ENCODE peak calls at places on chromosomes 1 and 21, in six cellular contexts. J, Z, F, X, C and O are unnamed samples.

GRCh38 chr21:40049031-40049958 is 182.1 kb downstream of the PCP4 start:
- DNase-seq in J (peak), X (no peak), Z (peak), C (no peak), F (no peak), O (peak)

GRCh38 chr1:211330282-211330936 is 3.8 kb downstream of the TRAF5 start:
- DNase-seq in J (no peak), F (no peak), Z (no peak), C (no peak), X (no peak), O (no peak)

GRCh38 chr1:52503706-52504105 is 49.2 kb downstream of the TUT4 start:
- DNase-seq in C (no peak), X (no peak), F (no peak), J (no peak), Z (no peak), O (no peak)

GRCh38 chr1:152459596-152460528 is 45.8 kb upstream of the CRNN start:
- DNase-seq in F (peak), J (peak), C (peak), Z (peak), X (peak), O (peak)

GRCh38 chr1:247415423-247416361 is at the start of gene NLRP3:
- DNase-seq in X (no peak), C (peak), F (no peak), J (no peak), Z (no peak), O (peak)

GRCh38 chr1:113797472-113797871 is 14.8 kb downstream of the RSBN1 start:
- DNase-seq in F (no peak), J (no peak), X (no peak), C (no peak), Z (no peak), O (no peak)

GRCh38 chr1:16430598-16430997 is 6.6 kb downstream of the SPATA21 start:
- DNase-seq in X (peak), C (no peak), J (no peak), F (no peak), Z (no peak), O (no peak)

GRCh38 chr1:13725714-13726175 is 25.8 kb downstream of the PRDM2 start:
- DNase-seq in X (peak), Z (peak), C (peak), J (no peak), F (no peak), O (no peak)

GRCh38 chr1:169890761-169891538 is 2.7 kb downstream of the SCYL3 start:
- DNase-seq in Z (no peak), J (no peak), C (peak), X (no peak), F (no peak), O (no peak)

GRCh38 chr1:29501227-29501976 is 265.1 kb downstream of the PTPRU start:
- DNase-seq in X (no peak), Z (no peak), F (no peak), J (no peak), C (no peak), O (no peak)

GRCh38 chr1:93878501-93878888 is 511 bp downstream of the DNTTIP2 start:
- DNase-seq in F (no peak), Z (peak), J (no peak), C (peak), X (peak), O (no peak)

GRCh38 chr1:202127061-202127460 is 4.3 kb downstream of the GPR37L1 start:
- DNase-seq in F (no peak), J (no peak), X (no peak), Z (no peak), C (no peak), O (no peak)

GRCh38 chr1:48236716-48237470 is 14.4 kb downstream of the SLC5A9 start:
- DNase-seq in F (no peak), Z (peak), C (no peak), J (no peak), X (peak), O (peak)

GRCh38 chr1:30267856-30268255 is 455.5 kb downstream of the MATN1 start:
- DNase-seq in C (no peak), X (no peak), F (no peak), J (no peak), Z (no peak), O (no peak)

GRCh38 chr1:38685373-38685772 is 174.2 kb downstream of the RRAGC start:
- DNase-seq in X (no peak), J (no peak), Z (no peak), C (no peak), F (no peak), O (no peak)

GRCh38 chr1:18211764-18212163 is 104.2 kb downstream of the IGSF21 start:
- DNase-seq in C (no peak), Z (no peak), J (no peak), F (no peak), X (no peak), O (no peak)

GRCh38 chr1:67250051-67250653 is 57.5 kb upstream of the IL12RB2 start:
- DNase-seq in J (no peak), C (no peak), X (no peak), F (no peak), Z (no peak), O (no peak)

GRCh38 chr1:53420331-53420730 is 38.9 kb upstream of the DMRTB1 start:
- DNase-seq in C (no peak), X (no peak), F (no peak), J (no peak), Z (peak), O (no peak)

GRCh38 chr1:36908096-36908495 is 126.2 kb downstream of the GRIK3 start:
- DNase-seq in X (no peak), Z (no peak), F (no peak), J (no peak), C (no peak), O (no peak)

GRCh38 chr1:215181518-215181917 is 99.0 kb downstream of the KCNK2 start:
- DNase-seq in X (peak), Z (no peak), J (no peak), C (no peak), F (no peak), O (peak)

GRCh38 chr1:4010284-4010683 is 110.2 kb upstream of the C1orf174 start:
- DNase-seq in X (no peak), J (no peak), Z (no peak), C (no peak), F (no peak), O (no peak)

GRCh38 chr1:60569189-60569588 is 495.6 kb upstream of the C1orf87 start:
- DNase-seq in J (no peak), F (no peak), C (no peak), X (no peak), Z (no peak), O (peak)

GRCh38 chr1:53123462-53124129 is 18.8 kb downstream of the SLC1A7 start:
- DNase-seq in X (peak), F (peak), C (no peak), J (peak), Z (peak), O (no peak)

GRCh38 chr1:91552091-91552490 is 51.4 kb downstream of the CDC7 start:
- DNase-seq in Z (no peak), F (no peak), C (no peak), J (no peak), X (no peak), O (no peak)

GRCh38 chr1:93636712-93637111 is 44.9 kb downstream of the BCAR3 start:
- DNase-seq in F (no peak), C (no peak), J (no peak), X (no peak), Z (no peak), O (no peak)

GRCh38 chr1:26190373-26190987 is at the start of gene CATSPER4:
- DNase-seq in F (no peak), J (no peak), C (no peak), Z (peak), X (peak), O (no peak)

GRCh38 chr1:70205076-70205436 is 323 bp downstream of the LRRC40 start:
- DNase-seq in Z (no peak), C (no peak), J (no peak), F (no peak), X (no peak), O (no peak)

GRCh38 chr21:38760017-38760761 is 45.5 kb upstream of the ETS2 start:
- DNase-seq in C (no peak), X (peak), J (no peak), F (no peak), Z (peak), O (no peak)

GRCh38 chr1:161335796-161336195 is 21.6 kb downstream of the SDHC start:
- DNase-seq in J (no peak), F (no peak), Z (peak), C (no peak), X (peak), O (no peak)

GRCh38 chr1:216310776-216311175 is 112.5 kb downstream of the USH2A start:
- DNase-seq in Z (peak), X (peak), F (no peak), J (no peak), C (peak), O (peak)

GRCh38 chr1:58446368-58446767 is 100.2 kb downstream of the OMA1 start:
- DNase-seq in Z (no peak), X (no peak), C (peak), F (no peak), J (no peak), O (no peak)

GRCh38 chr1:207798847-207799246 is 47.0 kb downstream of the CD46 start:
- DNase-seq in F (no peak), X (no peak), J (no peak), C (no peak), Z (peak), O (no peak)

GRCh38 chr1:100851726-100852125 is 42.9 kb downstream of the EXTL2 start:
- DNase-seq in F (no peak), C (no peak), X (no peak), J (no peak), Z (peak), O (no peak)

DNA sequence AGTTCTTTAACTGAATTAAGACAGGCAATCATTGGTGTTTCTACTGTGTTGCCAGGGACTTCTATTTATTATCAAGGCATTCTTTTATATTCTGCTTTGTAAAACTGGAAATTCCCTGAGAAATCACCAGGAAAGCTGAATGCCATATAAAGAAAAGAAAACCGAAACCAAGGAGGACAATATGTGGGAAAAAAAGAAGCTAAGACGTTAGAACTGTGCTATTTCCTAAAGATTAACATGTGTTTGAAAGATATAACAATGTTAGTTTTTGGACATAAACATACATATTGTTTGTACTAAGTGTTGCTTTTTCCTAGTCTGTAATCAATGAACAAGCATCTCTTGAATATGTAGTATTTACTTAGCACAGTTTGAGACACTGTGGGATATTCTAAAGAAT is 47.2 kb downstream of the EXTL2 start:
- DNase-seq in Z (peak), F (no peak), X (peak), J (no peak), C (no peak), O (peak)
- H3K4me3 ChIP-seq in Z (peak), F (peak), X (peak), J (peak), C (no peak), O (peak)

GRCh38 chr1:112284796-112285195 is 111.2 kb upstream of the CTTNBP2NL start:
- DNase-seq in X (no peak), J (no peak), Z (no peak), F (no peak), C (no peak), O (peak)
- H3K4me3 ChIP-seq in X (no peak), J (no peak), Z (no peak), F (no peak), C (no peak), O (no peak)

GRCh38 chr21:45410151-45410864 is 5.3 kb downstream of the COL18A1 start:
- DNase-seq in Z (peak), C (no peak), J (no peak), F (no peak), X (no peak), O (no peak)

GRCh38 chr21:45410865-45411809 is 6.2 kb downstream of the COL18A1 start:
- DNase-seq in X (peak), Z (no peak), C (no peak), J (no peak), F (no peak), O (no peak)

GRCh38 chr21:45408271-45408791 is 3.4 kb downstream of the COL18A1 start:
- DNase-seq in F (no peak), Z (no peak), X (no peak), J (no peak), C (no peak), O (no peak)

GRCh38 chr21:45408811-45409261 is 3.9 kb downstream of the COL18A1 start:
- DNase-seq in J (no peak), C (no peak), Z (no peak), F (no peak), X (no peak), O (no peak)

GRCh38 chr21:45409466-45410150 is 4.6 kb downstream of the COL18A1 start:
- DNase-seq in C (no peak), Z (peak), F (no peak), J (no peak), X (no peak), O (no peak)
- H3K4me3 ChIP-seq in C (no peak), Z (no peak), F (no peak), J (no peak), X (no peak), O (peak)

GRCh38 chr1:166907763-166908162 is 31.7 kb upstream of the TADA1 start:
- DNase-seq in C (no peak), X (no peak), Z (no peak), J (no peak), F (no peak), O (no peak)

GRCh38 chr1:166907051-166907450 is 31.0 kb upstream of the TADA1 start:
- DNase-seq in F (no peak), Z (no peak), J (no peak), C (no peak), X (no peak), O (no peak)

GRCh38 chr1:166905930-166906329 is 29.9 kb upstream of the TADA1 start:
- DNase-seq in X (peak), Z (peak), J (no peak), C (no peak), F (no peak), O (peak)

GRCh38 chr1:166905136-166905535 is 29.1 kb upstream of the TADA1 start:
- DNase-seq in X (no peak), C (no peak), J (no peak), Z (peak), F (no peak), O (no peak)

DNA sequence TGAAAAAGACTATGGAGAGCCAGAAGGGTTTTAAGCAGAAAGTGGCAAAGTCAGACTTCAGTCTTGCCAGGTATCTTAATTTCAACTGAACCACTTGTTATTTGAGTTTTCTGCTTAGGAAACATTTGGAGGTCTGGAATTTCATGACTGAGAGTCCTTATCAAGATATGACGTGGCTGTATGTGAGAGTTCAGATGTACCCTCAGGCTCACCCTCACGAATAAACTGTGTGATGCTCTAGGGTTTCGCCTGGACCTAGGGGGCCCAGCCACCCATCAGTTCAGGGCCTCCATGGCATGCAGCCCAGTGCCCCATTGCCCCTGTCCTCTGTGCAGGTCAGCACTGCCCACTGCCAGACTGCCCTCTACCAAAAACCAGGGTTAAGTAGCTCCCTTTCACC is 30.6 kb upstream of the TADA1 start:
- DNase-seq in Z (peak), C (no peak), X (no peak), J (no peak), F (no peak), O (no peak)
- H3K4me3 ChIP-seq in Z (no peak), C (no peak), X (no peak), J (no peak), F (no peak), O (no peak)

GRCh38 chr1:117621316-117621715 is 15.5 kb downstream of the TENT5C start:
- DNase-seq in J (no peak), Z (no peak), F (no peak), X (no peak), C (no peak), O (no peak)
- H3K4me3 ChIP-seq in J (no peak), Z (no peak), F (no peak), X (no peak), C (no peak), O (no peak)

DNA sequence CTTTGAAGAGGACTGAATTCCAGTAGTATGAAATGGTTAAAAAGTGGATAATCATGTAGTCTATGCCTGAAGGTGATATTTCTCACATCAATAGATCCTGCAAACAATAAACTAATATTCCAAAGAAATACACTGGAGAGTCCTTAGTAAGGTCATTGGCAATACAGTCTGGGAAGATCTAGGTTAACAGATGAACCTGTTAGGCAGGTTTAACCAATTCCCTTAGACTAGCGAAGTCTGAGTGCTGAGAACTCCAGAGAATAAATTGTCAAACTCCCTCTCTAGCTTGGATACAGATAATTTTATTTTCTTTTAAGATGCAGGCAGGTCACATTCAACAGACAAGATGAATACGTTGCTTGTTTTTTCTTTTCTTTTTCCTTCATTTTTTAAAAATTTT is 2.4 kb downstream of the GPR157 start:
- DNase-seq in Z (no peak), X (no peak), F (no peak), C (no peak), J (no peak), O (no peak)
- H3K4me3 ChIP-seq in Z (no peak), X (no peak), F (no peak), C (no peak), J (no peak), O (no peak)

DNA sequence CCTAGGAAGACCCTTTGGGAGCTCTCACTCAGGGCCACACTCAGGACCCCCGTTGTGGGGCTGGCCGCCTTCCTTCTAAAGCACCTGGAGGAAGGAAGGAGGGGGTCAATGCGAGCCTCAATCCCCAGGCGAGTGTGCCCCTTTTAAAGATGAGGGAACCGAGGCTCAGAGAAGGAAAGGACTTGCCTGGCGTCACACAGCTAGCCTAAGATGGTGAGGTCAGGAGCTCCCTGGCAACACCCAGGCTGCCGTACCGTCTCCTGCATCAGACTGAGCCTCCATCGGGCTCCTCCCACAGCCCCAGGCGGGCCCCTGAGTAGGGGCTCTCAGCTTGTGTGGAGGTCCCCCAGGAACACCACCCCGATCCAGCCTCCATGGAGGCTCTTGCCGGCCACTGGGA is 574 bp upstream of the AIRE start:
- DNase-seq in Z (no peak), X (no peak), F (no peak), C (no peak), J (no peak), O (no peak)
- H3K4me3 ChIP-seq in Z (no peak), X (no peak), F (no peak), C (no peak), J (no peak), O (no peak)

DNA sequence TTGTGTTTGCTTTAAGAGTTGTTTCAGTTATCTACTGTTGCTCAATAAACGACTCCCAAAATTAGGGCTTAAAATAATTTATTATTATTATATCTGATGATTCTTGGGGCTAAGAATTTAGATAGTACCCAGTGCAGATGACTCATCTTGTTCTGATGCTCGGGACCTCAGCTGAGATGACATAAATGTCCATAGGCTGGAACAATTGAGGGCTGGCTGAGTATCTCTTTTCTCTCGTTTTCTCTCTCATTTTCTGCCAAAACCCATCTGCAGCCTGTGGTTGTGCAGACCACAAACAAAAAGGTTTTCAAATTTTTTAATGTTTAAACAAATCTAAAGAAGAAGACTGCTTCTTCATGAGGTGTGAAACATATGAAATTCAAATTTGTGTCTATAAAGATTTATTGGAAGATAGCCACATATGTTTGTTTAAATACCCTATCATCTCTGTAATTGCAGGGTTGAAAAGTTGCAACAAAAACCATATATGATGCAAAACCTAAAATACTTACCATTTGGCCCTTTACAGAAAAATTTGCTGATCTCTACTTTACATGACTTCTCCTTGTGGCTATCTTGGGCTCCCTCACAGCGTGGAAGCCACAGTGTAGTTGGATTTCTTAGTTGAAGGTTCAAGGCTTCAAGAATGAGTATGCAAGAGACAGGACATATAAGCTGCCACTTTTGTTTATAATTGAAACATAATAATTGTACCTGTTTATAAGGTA is 14.8 kb upstream of the PTPRC start:
- DNase-seq in J (no peak), X (peak), Z (peak), F (no peak), C (no peak), O (no peak)
- H3K4me3 ChIP-seq in J (no peak), X (no peak), Z (no peak), F (no peak), C (no peak), O (no peak)

GRCh38 chr21:31130821-31131220 is 92.5 kb upstream of the KRTAP19-8 start:
- DNase-seq in X (no peak), Z (no peak), F (no peak), J (no peak), C (no peak), O (no peak)
- H3K4me3 ChIP-seq in X (no peak), Z (no peak), F (no peak), J (no peak), C (no peak), O (no peak)